ENCODE peak calls at places on chromosomes 16 and 17, in five cellular contexts. E is Right ventricle myocardium superior, D is NT2/D1, W is endodermal cell, M is RWPE1. B is an unnamed sample.

GRCh38 chr17:38761612-38762011 is 9.1 kb downstream of the PSMB3 start:
- DNase-seq in D (no peak), M (no peak), W (peak; percentile 94), E (no peak), B (peak; percentile 34)

GRCh38 chr17:48037036-48037881 is at the start of gene COPZ2:
- DNase-seq in M (no peak), E (peak; percentile 84), W (peak; percentile 85), D (no peak), B (no peak)

GRCh38 chr17:51397361-51398127 is 137.2 kb downstream of the UTP18 start:
- DNase-seq in D (no peak), E (no peak), W (peak; percentile 92), M (peak; percentile 43), B (peak; percentile 56)

GRCh38 chr16:15435216-15435864 is 952 bp downstream of the BMERB1 start:
- DNase-seq in E (no peak), D (no peak), M (no peak), W (peak; percentile 61), B (no peak)

GRCh38 chr17:72890711-72891110 is 201.8 kb downstream of the SLC39A11 start:
- DNase-seq in W (no peak), D (no peak), M (peak; percentile 17), E (no peak), B (no peak)

GRCh38 chr17:49315974-49316570 is 46.0 kb downstream of the ZNF652 start:
- DNase-seq in W (no peak), D (no peak), E (no peak), M (no peak), B (no peak)

GRCh38 chr17:71208111-71208704 is 912.6 kb upstream of the SOX9 start:
- DNase-seq in E (no peak), W (no peak), D (no peak), M (peak; percentile 71), B (no peak)

GRCh38 chr17:13746379-13746778 is 144.7 kb upstream of the HS3ST3A1 start:
- DNase-seq in E (no peak), D (no peak), M (no peak), W (no peak), B (no peak)

GRCh38 chr17:35242805-35243458 is at the start of gene SLFN5:
- DNase-seq in E (peak; percentile 97), M (peak; percentile 95), W (peak; percentile 99), D (peak; percentile 55), B (peak; percentile 76)

GRCh38 chr16:70685938-70686375 is at the start of gene MTSS2:
- DNase-seq in E (peak; percentile 90), M (peak; percentile 88), W (peak; percentile 93), D (peak; percentile 62), B (peak; percentile 35)

GRCh38 chr17:1267471-1267947 is 2.7 kb upstream of the BHLHA9 start:
- DNase-seq in W (peak; percentile 64), D (no peak), E (no peak), M (no peak), B (no peak)

GRCh38 chr16:4392382-4393242 is 21.0 kb downstream of the VASN start:
- DNase-seq in W (peak; percentile 91), M (peak; percentile 79), D (no peak), E (no peak), B (no peak)

GRCh38 chr16:66367968-66368891 is 1.7 kb downstream of the CDH5 start:
- DNase-seq in M (no peak), D (peak; percentile 32), W (peak; percentile 76), E (peak; percentile 64), B (no peak)

GRCh38 chr16:73166972-73167550 is 119.1 kb upstream of the ZFHX3 start:
- DNase-seq in D (no peak), M (no peak), E (no peak), W (no peak), B (no peak)

GRCh38 chr16:75566040-75566888 is at the start of gene GABARAPL2:
- DNase-seq in W (peak; percentile 97), E (peak; percentile 91), D (peak; percentile 82), M (peak; percentile 73), B (peak; percentile 50)

GRCh38 chr17:64291268-64291851 is 28.3 kb upstream of the TEX2 start:
- DNase-seq in W (no peak), E (no peak), M (no peak), D (peak; percentile 35), B (no peak)

GRCh38 chr16:19717319-19717718 is 708 bp downstream of the KNOP1 start:
- DNase-seq in E (no peak), M (no peak), D (no peak), W (no peak), B (no peak)

GRCh38 chr16:2115591-2115973 is 20.1 kb downstream of the PKD1 start:
- DNase-seq in E (no peak), W (no peak), D (no peak), M (no peak), B (no peak)

GRCh38 chr16:90019543-90020259 is 445 bp upstream of the DBNDD1 start:
- DNase-seq in D (no peak), W (peak; percentile 87), E (no peak), M (no peak), B (no peak)

GRCh38 chr17:49549311-49549605 is 26.4 kb upstream of the NXPH3 start:
- DNase-seq in D (no peak), M (no peak), W (no peak), E (no peak), B (no peak)

GRCh38 chr17:17422217-17422610 is 54.6 kb upstream of the MED9 start:
- DNase-seq in M (no peak), D (no peak), W (no peak), E (no peak), B (no peak)

GRCh38 chr16:801584-802363 is 1.2 kb upstream of the GNG13 start:
- DNase-seq in D (no peak), M (no peak), E (no peak), W (no peak), B (no peak)

GRCh38 chr16:11572301-11572995 is 14.3 kb downstream of the LITAF start:
- DNase-seq in W (peak; percentile 61), M (no peak), E (no peak), D (no peak), B (no peak)

GRCh38 chr17:15278381-15278780 is 13.3 kb upstream of the PMP22 start:
- DNase-seq in M (no peak), E (no peak), W (peak; percentile 58), D (no peak), B (no peak)

GRCh38 chr17:80103061-80103481 is 1.7 kb downstream of the GAA start:
- DNase-seq in D (no peak), E (no peak), W (no peak), M (peak; percentile 30), B (no peak)

GRCh38 chr17:35947156-35947585 is 3.7 kb upstream of the LYZL6 start:
- DNase-seq in D (peak; percentile 42), E (no peak), M (peak; percentile 36), W (peak; percentile 91), B (peak; percentile 46)

GRCh38 chr16:15415411-15416070 is 18.8 kb upstream of the BMERB1 start:
- DNase-seq in D (no peak), E (no peak), M (no peak), W (no peak), B (no peak)

GRCh38 chr16:85650864-85651811 is 37.6 kb downstream of the GINS2 start:
- DNase-seq in D (no peak), M (no peak), E (peak; percentile 78), W (no peak), B (no peak)

GRCh38 chr16:86033016-86033474 is 134.1 kb downstream of the IRF8 start:
- DNase-seq in D (peak; percentile 20), W (peak; percentile 80), M (no peak), E (no peak), B (no peak)

GRCh38 chr16:82641336-82641984 is 14.7 kb downstream of the CDH13 start:
- DNase-seq in D (no peak), E (no peak), M (no peak), W (no peak), B (no peak)